ENCODE peak calls at places on chromosomes 11 and 22, in six cellular contexts. K, N, H, W, F and L are unnamed samples.

GRCh38 chr11:62449451-62449851 is 30.6 kb downstream of the SCGB1A1 start:
- DNase-seq in W (no peak), H (no peak), F (no peak), K (no peak), N (no peak), L (no peak)

GRCh38 chr11:129333873-129334272 is 41.8 kb upstream of the BARX2 start:
- DNase-seq in N (no peak), F (peak), H (no peak), W (no peak), K (no peak), L (no peak)

GRCh38 chr22:30636226-30637077 is 871 bp downstream of the SLC35E4 start:
- DNase-seq in H (no peak), W (peak), K (no peak), F (peak), N (no peak), L (no peak)

GRCh38 chr11:117204283-117205080 is 5.3 kb downstream of the TAGLN start:
- DNase-seq in K (no peak), N (peak), W (no peak), H (no peak), F (no peak), L (no peak)

GRCh38 chr11:88683024-88683423 is 345.5 kb upstream of the CTSC start:
- DNase-seq in H (no peak), K (no peak), F (no peak), W (no peak), N (peak), L (peak)

GRCh38 chr11:28939381-28939780 is 831.2 kb downstream of the METTL15 start:
- DNase-seq in W (no peak), F (no peak), N (no peak), K (no peak), H (no peak), L (no peak)

GRCh38 chr11:103935219-103935618 is 101.2 kb upstream of the DDI1 start:
- DNase-seq in K (no peak), N (no peak), W (no peak), H (no peak), F (no peak), L (no peak)

GRCh38 chr11:47532597-47533213 is 20.2 kb downstream of the CELF1 start:
- DNase-seq in N (peak), K (peak), F (peak), W (no peak), H (no peak), L (no peak)

GRCh38 chr11:103997082-103997481 is 39.4 kb upstream of the DDI1 start:
- DNase-seq in F (no peak), H (no peak), W (no peak), N (no peak), K (no peak), L (no peak)

GRCh38 chr11:20093775-20094174 is 66.5 kb downstream of the DBX1 start:
- DNase-seq in W (no peak), F (no peak), K (peak), N (no peak), H (no peak), L (no peak)

GRCh38 chr11:118996926-118997626 is 862 bp upstream of the CENATAC start:
- DNase-seq in N (peak), W (peak), H (no peak), K (peak), F (peak), L (no peak)

GRCh38 chr22:43835736-43836135 is 23.6 kb upstream of the EFCAB6 start:
- DNase-seq in F (no peak), W (no peak), K (no peak), H (no peak), N (no peak), L (no peak)

GRCh38 chr22:17703811-17704210 is 65.3 kb downstream of the BCL2L13 start:
- DNase-seq in H (no peak), W (no peak), K (peak), F (no peak), N (no peak), L (no peak)

GRCh38 chr11:130873766-130874165 is 42.5 kb downstream of the SNX19 start:
- DNase-seq in N (peak), K (peak), F (peak), H (no peak), W (no peak), L (no peak)

GRCh38 chr11:40161855-40162410 is 1297.5 kb downstream of the LRRC4C start:
- DNase-seq in K (no peak), W (no peak), H (no peak), N (no peak), F (no peak), L (no peak)
- H3K23ac ChIP-seq in K (no peak), W (no peak), H (no peak), N (no peak), F (no peak), L (no peak)

DNA sequence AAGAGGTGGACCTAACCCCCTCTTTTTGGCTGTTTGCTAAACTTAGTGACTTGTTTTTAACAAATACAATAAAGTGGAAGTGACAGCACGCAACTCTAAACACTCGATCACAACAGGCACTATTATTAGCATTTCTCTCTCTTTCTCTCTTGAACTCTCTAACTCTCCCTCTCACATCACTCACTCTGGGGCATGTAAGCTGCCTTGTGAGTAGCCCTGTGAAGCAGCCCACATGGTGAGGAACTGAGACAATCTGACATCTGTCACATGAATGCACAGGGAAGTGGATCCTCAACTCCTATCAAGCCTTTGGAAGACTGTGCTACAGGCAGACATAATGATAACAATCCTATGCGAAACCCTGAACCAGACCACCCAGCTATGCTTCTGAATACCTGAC is 609.0 kb upstream of the CNTN5 start:
- DNase-seq in W (no peak), K (no peak), F (no peak), H (no peak), N (no peak), L (peak)
- H3K23ac ChIP-seq in W (no peak), K (no peak), F (no peak), H (no peak), N (no peak), L (no peak)

GRCh38 chr22:35981900-35982299 is 46.7 kb downstream of the RBFOX2 start:
- DNase-seq in F (no peak), N (no peak), W (no peak), H (no peak), K (no peak), L (no peak)
- H3K23ac ChIP-seq in F (no peak), N (no peak), W (no peak), H (no peak), K (no peak), L (no peak)

GRCh38 chr11:121479839-121480238 is 27.1 kb upstream of the SORL1-AS1 start:
- DNase-seq in N (no peak), W (no peak), H (no peak), F (no peak), K (no peak), L (no peak)

GRCh38 chr11:121485221-121485620 is 32.5 kb upstream of the SORL1-AS1 start:
- DNase-seq in N (no peak), W (no peak), K (no peak), H (no peak), F (no peak), L (no peak)

GRCh38 chr11:121479355-121479754 is 26.6 kb upstream of the SORL1-AS1 start:
- DNase-seq in W (peak), N (peak), K (no peak), H (no peak), F (no peak), L (no peak)

GRCh38 chr11:121483805-121484478 is 31.2 kb upstream of the SORL1-AS1 start:
- DNase-seq in K (no peak), N (no peak), W (no peak), F (no peak), H (no peak), L (no peak)

DNA sequence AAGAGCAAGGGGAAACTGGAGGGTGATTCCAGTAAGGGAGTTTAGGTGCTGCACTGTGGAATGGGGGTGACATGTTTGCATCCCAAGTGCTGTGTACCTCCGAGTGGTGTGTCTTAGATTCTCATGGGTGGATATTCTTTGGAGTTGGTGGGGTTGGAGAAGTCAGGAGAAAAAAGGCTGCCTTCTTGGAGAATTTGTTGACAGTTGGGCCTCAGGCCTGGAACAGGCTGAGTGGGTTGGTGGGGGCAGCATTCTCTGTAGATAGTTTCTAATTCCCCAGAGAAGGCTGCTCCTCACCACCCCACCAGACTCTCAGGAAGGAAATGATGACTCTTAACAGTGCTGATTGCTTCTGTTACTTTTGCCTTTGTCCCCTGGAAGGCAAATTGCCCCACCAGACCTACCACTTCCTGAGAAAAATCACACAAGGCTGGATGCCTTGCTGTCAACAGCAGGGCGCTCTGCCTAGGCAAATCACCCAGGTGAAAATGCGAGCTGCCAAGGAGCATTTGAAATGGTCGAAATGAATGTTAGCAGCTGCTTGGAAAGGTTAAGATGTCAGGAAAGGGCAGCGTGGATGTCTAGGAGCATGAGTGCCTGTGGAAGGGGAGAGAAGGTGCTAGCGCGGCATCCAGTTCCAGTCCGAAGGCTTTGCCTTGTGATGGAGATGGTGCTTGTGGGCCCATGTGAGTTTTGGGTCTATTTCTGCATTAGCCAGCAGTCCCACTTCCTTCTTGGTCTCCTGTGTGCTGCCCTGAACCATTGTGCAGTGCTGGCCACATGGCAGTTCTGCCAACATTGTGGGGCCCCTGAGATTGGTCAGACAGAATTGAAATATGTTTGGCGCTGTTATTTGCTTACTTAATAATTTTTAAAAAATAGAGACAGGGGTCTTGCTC is 29.7 kb upstream of the SORL1-AS1 start:
- DNase-seq in W (no peak), N (peak), H (no peak), K (no peak), F (no peak), L (no peak)
- H3K23ac ChIP-seq in W (no peak), N (peak), H (no peak), K (no peak), F (no peak), L (no peak)

GRCh38 chr11:14882196-14882595 is 9.8 kb downstream of the CYP2R1 start:
- DNase-seq in W (no peak), K (no peak), F (no peak), H (no peak), N (no peak), L (no peak)
- H3K23ac ChIP-seq in W (no peak), K (no peak), F (no peak), H (no peak), N (no peak), L (no peak)

DNA sequence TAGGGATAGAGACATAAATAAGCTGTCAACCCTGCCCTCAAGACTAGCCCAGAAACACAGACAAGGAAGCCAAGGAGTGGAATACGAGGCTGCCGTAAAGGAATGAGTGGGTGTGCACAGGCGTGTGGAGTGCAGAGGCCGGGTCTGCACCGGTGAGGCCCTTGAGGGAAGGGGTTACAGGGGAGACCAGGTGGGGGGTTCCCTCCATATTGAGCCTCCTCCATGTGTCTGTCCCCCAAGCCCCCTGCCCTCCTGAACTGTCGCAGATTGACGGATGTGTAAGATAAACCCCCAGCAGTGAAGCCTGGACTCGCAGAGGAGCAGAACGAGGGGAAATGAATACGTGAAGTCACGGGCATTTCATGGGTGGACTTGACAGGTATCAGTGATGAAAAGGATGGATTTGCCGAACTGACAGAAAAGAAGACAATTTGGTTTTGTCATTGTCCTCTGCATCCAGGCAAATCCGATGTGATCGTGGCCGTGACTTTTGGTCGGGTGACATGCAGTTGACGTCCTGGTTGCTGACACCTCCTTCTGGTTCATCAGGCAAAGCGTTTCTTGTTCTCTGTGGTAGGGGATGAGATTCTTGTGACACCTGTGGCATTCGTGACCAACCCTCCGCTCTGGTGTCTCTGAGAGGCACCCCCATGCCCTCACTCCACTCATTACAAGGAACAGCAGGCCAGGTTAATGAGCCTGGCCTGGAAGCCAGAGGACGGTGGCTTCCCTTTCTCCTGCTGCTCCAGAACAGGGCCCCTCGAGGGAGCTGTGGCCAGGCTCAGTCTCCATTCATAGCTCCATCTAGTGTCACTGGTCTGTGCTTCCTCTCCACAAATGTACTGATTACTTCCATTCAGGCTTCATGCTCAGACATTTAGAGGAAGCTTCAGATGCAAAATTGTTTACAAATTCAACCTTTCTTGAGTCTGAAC is 223.1 kb upstream of the B3GAT1 start:
- DNase-seq in F (no peak), W (no peak), N (peak), H (no peak), K (no peak), L (no peak)
- H3K23ac ChIP-seq in F (no peak), W (no peak), N (no peak), H (no peak), K (no peak), L (no peak)

DNA sequence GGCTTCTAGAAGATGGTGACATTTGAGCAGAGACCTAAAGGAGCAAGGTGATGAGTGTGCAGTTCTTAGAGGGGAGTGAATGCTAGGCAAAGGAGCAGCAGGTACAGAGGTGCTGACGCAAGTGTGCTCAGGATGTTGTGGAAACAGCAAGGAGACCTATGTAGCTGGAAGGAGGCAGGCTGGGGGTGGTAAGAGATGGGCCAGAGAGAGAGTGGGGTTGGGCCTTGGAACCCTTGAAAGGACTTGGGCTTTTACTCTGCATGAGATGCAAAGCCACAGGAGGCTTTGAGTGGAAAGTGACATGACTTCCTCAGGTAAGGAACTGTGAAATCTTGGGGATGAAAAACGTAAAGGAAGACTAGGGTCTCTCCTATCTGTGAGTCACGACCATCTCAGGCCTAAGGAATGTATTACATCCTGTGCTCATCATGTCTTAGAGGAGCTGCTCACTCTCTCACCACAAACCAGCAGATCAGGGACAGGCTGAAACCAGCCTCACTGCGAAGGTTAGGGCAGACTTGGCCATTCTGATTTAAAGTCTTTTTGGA is 65.4 kb downstream of the MICAL2 start:
- DNase-seq in N (peak), W (no peak), H (no peak), K (peak), F (peak), L (no peak)
- H3K23ac ChIP-seq in N (no peak), W (no peak), H (no peak), K (peak), F (no peak), L (no peak)

GRCh38 chr22:48047722-48048500 is 1285.5 kb downstream of the TBC1D22A start:
- DNase-seq in H (no peak), K (no peak), F (no peak), W (no peak), N (no peak), L (no peak)

GRCh38 chr22:48044484-48045060 is 1282.1 kb downstream of the TBC1D22A start:
- DNase-seq in F (no peak), K (no peak), N (no peak), W (no peak), H (no peak), L (no peak)

GRCh38 chr22:48042621-48043395 is 1280.4 kb downstream of the TBC1D22A start:
- DNase-seq in F (no peak), K (no peak), H (no peak), W (no peak), N (no peak), L (no peak)

GRCh38 chr22:48049116-48049515 is 1286.7 kb downstream of the TBC1D22A start:
- DNase-seq in N (no peak), K (no peak), F (no peak), H (no peak), W (no peak), L (no peak)

GRCh38 chr22:48045369-48045768 is 1282.9 kb downstream of the TBC1D22A start:
- DNase-seq in W (no peak), H (no peak), K (no peak), F (no peak), N (no peak), L (no peak)
- H3K23ac ChIP-seq in W (no peak), H (no peak), K (no peak), F (no peak), N (no peak), L (no peak)

GRCh38 chr11:75400110-75400865 is 970 bp downstream of the RPS3 start:
- DNase-seq in W (no peak), N (no peak), F (peak), K (peak), H (no peak), L (no peak)

GRCh38 chr11:75403037-75403436 is 3.7 kb downstream of the RPS3 start:
- DNase-seq in H (no peak), N (no peak), F (no peak), K (no peak), W (no peak), L (no peak)

GRCh38 chr11:75398906-75399305 is 412 bp upstream of the RPS3 start:
- DNase-seq in W (no peak), K (no peak), F (no peak), N (no peak), H (no peak), L (no peak)

GRCh38 chr11:75402002-75402773 is 2.9 kb downstream of the RPS3 start:
- DNase-seq in F (no peak), N (no peak), W (no peak), K (no peak), H (no peak), L (no peak)

GRCh38 chr11:75399344-75400109 is at the start of gene RPS3:
- DNase-seq in W (peak), N (peak), H (peak), K (peak), F (peak), L (peak)
- H3K23ac ChIP-seq in W (no peak), N (peak), H (no peak), K (peak), F (no peak), L (peak)

GRCh38 chr11:112801286-112802088 is 159.7 kb upstream of the NCAM1 start:
- DNase-seq in N (no peak), H (no peak), F (no peak), W (no peak), K (no peak), L (no peak)
- H3K23ac ChIP-seq in N (no peak), H (no peak), F (no peak), W (no peak), K (no peak), L (no peak)